ENCODE peak calls at places on chromosomes 2 and 18, in ten cellular contexts. W is OCI-LY7, M is Calu3, Z is PC-9, L is GM23338, Y is H1, U is cardiac muscle cell, D is lower lobe of right lung, C is astrocyte of the spinal cord, T is A549. P is an unnamed sample.

GRCh38 chr2:157751462-157752058 is 122.9 kb upstream of the ACVR1C start:
- DNase-seq in W (peak; percentile 45), M (no peak), Z (no peak), L (peak; percentile 72), Y (peak; percentile 76), U (peak; percentile 16), D (no peak), C (peak; percentile 79), T (peak; percentile 6), P (no peak)

GRCh38 chr2:180124273-180124881 is 117.3 kb upstream of the CWC22 start:
- DNase-seq in W (peak; percentile 64), M (peak; percentile 24), Z (peak; percentile 26), L (peak; percentile 70), Y (no peak), U (peak; percentile 80), D (no peak), C (peak; percentile 71), T (peak; percentile 53), P (peak; percentile 26)

GRCh38 chr2:200702646-200703118 is 109.0 kb upstream of the BZW1 start:
- DNase-seq in W (peak; percentile 37), M (no peak), Z (no peak), L (no peak), Y (no peak), U (no peak), D (no peak), C (no peak), T (no peak), P (no peak)

GRCh38 chr2:149741646-149742045 is 154.1 kb upstream of the MMADHC start:
- DNase-seq in W (no peak), M (no peak), Z (no peak), L (no peak), Y (no peak), U (peak; percentile 89), D (no peak), C (peak; percentile 88), T (no peak), P (no peak)

GRCh38 chr18:79857082-79857661 is 59.4 kb downstream of the KCNG2 start:
- DNase-seq in W (no peak), M (no peak), Z (no peak), L (no peak), Y (peak; percentile 50), U (peak; percentile 83), D (no peak), C (peak; percentile 17), T (peak; percentile 49), P (no peak)

GRCh38 chr18:35634376-35634775 is 52.8 kb downstream of the GALNT1 start:
- DNase-seq in W (no peak), M (no peak), Z (no peak), L (no peak), Y (no peak), U (no peak), D (no peak), C (no peak), T (no peak), P (no peak)

GRCh38 chr2:37132914-37133313 is 23.9 kb downstream of the EIF2AK2 start:
- DNase-seq in W (no peak), M (no peak), Z (no peak), L (no peak), Y (no peak), U (no peak), D (no peak), C (no peak), T (no peak), P (no peak)

GRCh38 chr18:7492385-7492784 is 74.7 kb upstream of the PTPRM start:
- DNase-seq in W (no peak), M (no peak), Z (no peak), L (no peak), Y (no peak), U (no peak), D (no peak), C (no peak), T (no peak), P (no peak)

GRCh38 chr2:96839288-96839874 is 4.4 kb downstream of the ANKRD23 start:
- DNase-seq in W (peak; percentile 58), M (no peak), Z (no peak), L (peak; percentile 80), Y (peak; percentile 64), U (peak; percentile 26), D (peak; percentile 85), C (no peak), T (no peak), P (no peak)

GRCh38 chr2:88099798-88100488 is 27.9 kb downstream of the FABP1 start:
- DNase-seq in W (no peak), M (no peak), Z (peak; percentile 8), L (peak; percentile 97), Y (peak; percentile 92), U (peak; percentile 41), D (no peak), C (no peak), T (peak; percentile 37), P (no peak)

GRCh38 chr2:13558368-13558767 is 841.6 kb downstream of the TRIB2 start:
- DNase-seq in W (no peak), M (peak; percentile 76), Z (peak; percentile 36), L (no peak), Y (no peak), U (no peak), D (no peak), C (peak; percentile 93), T (peak; percentile 36), P (no peak)

GRCh38 chr2:154484338-154485099 is 214.0 kb upstream of the KCNJ3 start:
- DNase-seq in W (no peak), M (no peak), Z (no peak), L (peak; percentile 4), Y (no peak), U (no peak), D (no peak), C (no peak), T (no peak), P (no peak)

GRCh38 chr2:237227190-237227988 is 141.7 kb downstream of the COPS8 start:
- DNase-seq in W (no peak), M (peak; percentile 50), Z (peak; percentile 46), L (no peak), Y (no peak), U (peak; percentile 92), D (no peak), C (peak; percentile 97), T (peak; percentile 67), P (no peak)

GRCh38 chr2:202278036-202278760 is 12.6 kb downstream of the NOP58 start:
- DNase-seq in W (no peak), M (no peak), Z (no peak), L (no peak), Y (no peak), U (peak; percentile 65), D (no peak), C (peak; percentile 52), T (no peak), P (no peak)

GRCh38 chr2:131584940-131585339 is 57.3 kb downstream of the CCDC74A start:
- DNase-seq in W (peak; percentile 91), M (no peak), Z (no peak), L (no peak), Y (no peak), U (no peak), D (peak; percentile 23), C (no peak), T (no peak), P (no peak)

GRCh38 chr18:10748641-10749040 is 222.8 kb downstream of the NAPG start:
- DNase-seq in W (no peak), M (no peak), Z (no peak), L (no peak), Y (no peak), U (no peak), D (no peak), C (peak; percentile 22), T (no peak), P (no peak)

GRCh38 chr2:55986700-55987440 is 63.3 kb upstream of the EFEMP1 start:
- DNase-seq in W (no peak), M (no peak), Z (no peak), L (no peak), Y (no peak), U (peak; percentile 48), D (no peak), C (peak; percentile 71), T (no peak), P (no peak)

GRCh38 chr2:170393861-170394498 is 216.0 kb downstream of the MYO3B start:
- DNase-seq in W (no peak), M (no peak), Z (no peak), L (no peak), Y (no peak), U (no peak), D (no peak), C (no peak), T (no peak), P (no peak)

GRCh38 chr2:170396799-170397459 is 219.0 kb downstream of the MYO3B start:
- DNase-seq in W (peak; percentile 10), M (no peak), Z (no peak), L (peak; percentile 30), Y (no peak), U (peak; percentile 19), D (no peak), C (peak; percentile 9), T (peak; percentile 19), P (no peak)

GRCh38 chr2:170391018-170391417 is 213.1 kb downstream of the MYO3B start:
- DNase-seq in W (no peak), M (no peak), Z (no peak), L (no peak), Y (no peak), U (no peak), D (no peak), C (no peak), T (no peak), P (no peak)

GRCh38 chr2:170394988-170395387 is 217.0 kb downstream of the MYO3B start:
- DNase-seq in W (no peak), M (no peak), Z (no peak), L (peak; percentile 17), Y (no peak), U (peak; percentile 6), D (no peak), C (peak; percentile 3), T (peak; percentile 2), P (no peak)
- TF ChIP-seq CTCF in W (peak; percentile 41), M (no peak), Z (peak; percentile 28), L (peak; percentile 40), Y (peak; percentile 25), U (peak; percentile 10), D (no peak), C (peak; percentile 21), T (no peak), P (peak; percentile 1)

GRCh38 chr2:168705534-168706470 is 96.6 kb upstream of the NOSTRIN start:
- DNase-seq in W (peak; percentile 7), M (no peak), Z (no peak), L (peak; percentile 68), Y (no peak), U (peak; percentile 69), D (no peak), C (peak; percentile 44), T (peak; percentile 30), P (no peak)
- TF ChIP-seq CTCF in W (peak; percentile 48), M (no peak), Z (peak; percentile 44), L (peak; percentile 59), Y (peak; percentile 39), U (peak; percentile 53), D (peak; percentile 23), C (peak; percentile 48), T (peak; percentile 32), P (peak; percentile 39)

GRCh38 chr2:212147921-212148513 is 390.6 kb downstream of the ERBB4 start:
- DNase-seq in W (peak; percentile 2), M (peak; percentile 20), Z (no peak), L (peak; percentile 25), Y (no peak), U (peak; percentile 37), D (no peak), C (peak; percentile 20), T (peak; percentile 4), P (no peak)
- TF ChIP-seq CTCF in W (peak; percentile 84), M (peak; percentile 33), Z (peak; percentile 64), L (no peak), Y (no peak), U (peak; percentile 45), D (peak; percentile 38), C (peak; percentile 38), T (peak; percentile 51), P (peak; percentile 53)

GRCh38 chr2:229445013-229445412 is 173.9 kb upstream of the PID1 start:
- DNase-seq in W (no peak), M (peak; percentile 68), Z (peak; percentile 56), L (peak; percentile 4), Y (no peak), U (peak; percentile 97), D (no peak), C (peak; percentile 98), T (peak; percentile 95), P (no peak)
- TF ChIP-seq CTCF in W (no peak), M (no peak), Z (no peak), L (no peak), Y (no peak), U (peak; percentile 2), D (no peak), C (peak; percentile 11), T (peak; percentile 22), P (no peak)

P was measured in D721Med.